ENCODE peak calls at places on chromosomes 7 and 10, in seven cellular contexts. X is cardiac fibroblast, Y is psoas muscle, F is BJ, B is IMR-90, A is foreskin fibroblast, R is fibroblast of mammary gland. M is an unnamed sample.

GRCh38 chr10:37489658-37490003 is 364.2 kb downstream of the ANKRD30A start:
- DNase-seq in X (no peak), Y (no peak), F (no peak), B (no peak), A (no peak), R (no peak), M (no peak)

GRCh38 chr7:75869776-75870379 is 9.0 kb upstream of the RHBDD2 start:
- DNase-seq in X (no peak), Y (no peak), F (no peak), B (no peak), A (no peak), R (peak), M (no peak)

GRCh38 chr10:126041804-126042231 is 145.5 kb downstream of the FANK1 start:
- DNase-seq in X (peak), Y (peak), F (no peak), B (peak), A (no peak), R (no peak), M (peak)

GRCh38 chr7:152544481-152544927 is 108.7 kb upstream of the KMT2C start:
- DNase-seq in X (no peak), Y (no peak), F (no peak), B (no peak), A (no peak), R (peak), M (peak)

GRCh38 chr10:119531067-119531466 is 11.5 kb downstream of the RGS10 start:
- DNase-seq in X (no peak), Y (no peak), F (no peak), B (peak), A (no peak), R (no peak), M (peak)

GRCh38 chr7:130699686-130700085 is 13.3 kb upstream of the TSGA13 start:
- DNase-seq in X (no peak), Y (no peak), F (no peak), B (no peak), A (no peak), R (peak), M (no peak)

GRCh38 chr10:14282271-14282670 is 48.5 kb downstream of the FRMD4A start:
- DNase-seq in X (no peak), Y (no peak), F (peak), B (peak), A (peak), R (peak), M (peak)

GRCh38 chr10:59227136-59227673 is 50.8 kb downstream of the PHYHIPL start:
- DNase-seq in X (no peak), Y (no peak), F (no peak), B (no peak), A (no peak), R (no peak), M (no peak)

GRCh38 chr10:132735923-132736391 is 50.0 kb downstream of the NKX6-2 start:
- DNase-seq in X (no peak), Y (no peak), F (no peak), B (no peak), A (no peak), R (no peak), M (no peak)

GRCh38 chr10:2278391-2278790 is 541.1 kb upstream of the ADARB2 start:
- DNase-seq in X (no peak), Y (no peak), F (no peak), B (no peak), A (no peak), R (no peak), M (no peak)

GRCh38 chr7:124152859-124153692 is 120.2 kb upstream of the TMEM229A start:
- DNase-seq in X (peak), Y (no peak), F (no peak), B (peak), A (peak), R (peak), M (peak)

GRCh38 chr10:7505196-7505595 is 94.4 kb upstream of the SFMBT2 start:
- DNase-seq in X (no peak), Y (no peak), F (no peak), B (no peak), A (no peak), R (no peak), M (no peak)

GRCh38 chr7:98106647-98107312 is at the start of gene LMTK2:
- DNase-seq in X (peak), Y (peak), F (peak), B (peak), A (peak), R (peak), M (peak)

GRCh38 chr7:3217166-3217565 is 83.9 kb upstream of the SDK1 start:
- DNase-seq in X (peak), Y (no peak), F (no peak), B (peak), A (no peak), R (peak), M (peak)

GRCh38 chr7:108585843-108586242 is 16.2 kb downstream of the DNAJB9 start:
- DNase-seq in X (no peak), Y (no peak), F (no peak), B (no peak), A (no peak), R (no peak), M (no peak)

GRCh38 chr7:3780525-3780924 is 479.5 kb downstream of the SDK1 start:
- DNase-seq in X (no peak), Y (no peak), F (no peak), B (no peak), A (no peak), R (no peak), M (no peak)

GRCh38 chr10:16948335-16948734 is 131.1 kb upstream of the RSU1 start:
- DNase-seq in X (no peak), Y (no peak), F (no peak), B (no peak), A (no peak), R (no peak), M (no peak)

GRCh38 chr10:50982989-50983388 is 91.3 kb upstream of the PRKG1 start:
- DNase-seq in X (no peak), Y (no peak), F (no peak), B (no peak), A (no peak), R (no peak), M (no peak)

GRCh38 chr7:156823441-156823840 is 69.5 kb downstream of the LMBR1 start:
- DNase-seq in X (peak), Y (no peak), F (no peak), B (no peak), A (peak), R (peak), M (peak)

GRCh38 chr7:156060925-156061324 is 248.7 kb upstream of the SHH start:
- DNase-seq in X (no peak), Y (no peak), F (no peak), B (no peak), A (no peak), R (no peak), M (no peak)

GRCh38 chr7:132750530-132751281 is 174.4 kb upstream of the PLXNA4 start:
- DNase-seq in X (peak), Y (no peak), F (no peak), B (peak), A (no peak), R (peak), M (peak)

GRCh38 chr10:49418053-49418326 is 22.1 kb upstream of the DRGX start:
- DNase-seq in X (no peak), Y (no peak), F (no peak), B (no peak), A (no peak), R (no peak), M (no peak)

GRCh38 chr10:33129987-33130386 is 172.0 kb upstream of the ITGB1 start:
- DNase-seq in X (peak), Y (no peak), F (no peak), B (peak), A (no peak), R (peak), M (peak)

GRCh38 chr7:27184342-27185012 is 555 bp downstream of the HOXA11 start:
- DNase-seq in X (peak), Y (no peak), F (no peak), B (peak), A (no peak), R (peak), M (peak)

GRCh38 chr7:39406464-39406863 is 159.7 kb upstream of the YAE1 start:
- DNase-seq in X (no peak), Y (no peak), F (no peak), B (no peak), A (no peak), R (no peak), M (no peak)

GRCh38 chr10:83346216-83346910 is 792.9 kb upstream of the GHITM start:
- DNase-seq in X (peak), Y (no peak), F (no peak), B (peak), A (no peak), R (no peak), M (peak)

GRCh38 chr10:31554556-31554955 is 235.5 kb downstream of the ZEB1 start:
- DNase-seq in X (peak), Y (no peak), F (peak), B (peak), A (peak), R (peak), M (peak)

GRCh38 chr10:51960494-51960895 is 261.1 kb upstream of the CSTF2T start:
- DNase-seq in X (peak), Y (no peak), F (peak), B (peak), A (peak), R (peak), M (peak)

GRCh38 chr10:70131560-70131937 is 1.1 kb downstream of the AIFM2 start:
- DNase-seq in X (no peak), Y (no peak), F (no peak), B (no peak), A (no peak), R (no peak), M (no peak)

DNA sequence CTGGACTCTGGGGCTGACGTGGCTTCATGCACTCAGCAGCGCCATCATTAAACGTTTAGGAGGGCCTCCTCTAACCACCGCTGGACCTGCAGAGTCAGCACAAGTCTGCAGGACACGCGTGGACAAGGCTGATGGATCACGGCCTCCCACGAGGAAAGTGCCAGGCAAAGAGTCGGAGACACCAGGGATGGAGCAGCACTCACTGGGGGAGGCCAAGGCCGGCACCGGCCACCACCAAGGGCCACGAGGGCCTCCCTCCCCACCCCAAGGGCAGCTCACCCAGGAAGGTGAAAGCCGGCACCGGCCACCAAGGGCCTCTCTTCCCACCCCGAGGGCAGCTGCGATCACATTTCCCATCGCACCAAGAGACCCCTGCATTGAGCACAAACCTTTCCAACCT is 91.5 kb downstream of the DIP2C start:
- DNase-seq in X (no peak), Y (no peak), F (no peak), B (no peak), A (no peak), R (no peak), M (no peak)
- H3K4me3 ChIP-seq in X (no peak), Y (no peak), F (no peak), B (no peak), A (no peak), R (no peak), M (no peak)

GRCh38 chr7:126856691-126857291 is 395.9 kb downstream of the GRM8 start:
- DNase-seq in X (peak), Y (no peak), F (no peak), B (no peak), A (no peak), R (peak), M (peak)
- TF ChIP-seq CTCF in X (no peak), Y (peak), F (no peak), B (peak), A (peak), R (peak), M (peak)

GRCh38 chr10:22611425-22612111 is 102.8 kb downstream of the PIP4K2A start:
- DNase-seq in X (no peak), Y (no peak), F (no peak), B (no peak), A (no peak), R (no peak), M (no peak)
- H3K4me3 ChIP-seq in X (no peak), Y (no peak), F (no peak), B (no peak), A (no peak), R (no peak), M (no peak)

GRCh38 chr7:518630-519428 is 817 bp downstream of the PDGFA start:
- DNase-seq in X (peak), Y (peak), F (no peak), B (peak), A (peak), R (peak), M (peak)
- TF ChIP-seq CTCF in X (no peak), Y (no peak), F (no peak), B (no peak), A (no peak), R (no peak), M (no peak)

DNA sequence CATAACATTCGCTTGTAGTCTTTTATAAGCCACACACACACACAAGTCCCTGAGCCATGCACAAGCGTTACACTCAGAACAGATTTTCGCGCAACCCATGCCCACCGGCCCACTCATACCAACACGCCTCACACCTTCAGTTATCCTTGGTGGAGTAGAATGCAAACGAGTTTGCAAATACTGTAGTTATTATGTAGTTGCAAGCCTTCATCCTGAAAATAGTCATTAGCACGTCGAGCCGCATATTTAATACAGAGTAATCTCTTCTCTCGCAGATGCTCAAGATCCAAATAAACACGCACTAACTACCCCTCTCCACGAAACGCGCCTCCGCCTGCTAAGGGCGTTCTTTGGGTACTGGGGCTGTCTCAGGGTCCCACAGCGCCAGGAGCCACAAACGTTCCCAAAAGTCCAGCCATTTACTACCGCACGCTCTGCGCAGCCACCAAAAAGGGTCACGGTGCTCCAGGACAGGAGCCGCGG is 1.8 kb downstream of the NKX2-3 start:
- DNase-seq in X (no peak), Y (no peak), F (no peak), B (no peak), A (no peak), R (no peak), M (no peak)
- H3K4me3 ChIP-seq in X (no peak), Y (peak), F (no peak), B (no peak), A (no peak), R (no peak), M (no peak)

DNA sequence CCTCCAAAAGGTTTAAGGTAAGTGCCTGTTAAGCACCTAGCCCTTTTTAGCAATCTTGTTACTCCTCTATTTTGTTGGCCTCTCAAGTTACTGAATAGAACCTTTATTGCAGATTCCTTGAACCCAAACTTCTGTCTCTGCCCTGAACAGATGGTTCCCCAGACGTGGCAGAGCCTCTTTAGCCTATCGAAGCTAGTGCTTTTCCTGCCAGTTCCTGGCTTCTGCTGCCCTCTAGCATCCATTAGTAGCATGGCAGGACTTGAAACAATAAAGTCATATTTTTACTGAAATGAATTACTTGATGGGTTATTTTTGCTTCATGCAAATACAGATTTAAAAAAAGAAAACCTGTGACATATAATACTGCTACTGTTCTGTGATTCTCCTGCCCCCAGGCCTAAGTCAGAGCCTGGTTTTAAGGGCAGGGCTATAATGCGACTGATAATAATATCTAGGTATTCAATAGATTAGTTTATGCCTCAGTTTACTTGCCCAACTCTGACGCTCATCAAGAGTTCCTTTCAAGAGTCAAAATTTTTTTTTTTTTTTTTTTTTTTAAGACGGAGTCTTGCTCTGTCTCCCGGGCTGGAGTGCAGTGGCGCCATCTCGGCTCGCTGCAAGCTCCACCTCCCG is 84.3 kb upstream of the PHF14 start:
- DNase-seq in X (peak), Y (no peak), F (no peak), B (peak), A (peak), R (peak), M (peak)
- TF ChIP-seq CTCF in X (peak), Y (peak), F (peak), B (peak), A (peak), R (peak), M (peak)